ENCODE peak calls at places on chromosomes 3 and 15, in nine cellular contexts. C is fibroblast of the aortic adventitia, L is HFF-Myc, I is A673, H is GM10248, U is cardiac fibroblast, P is endodermal cell, Z is choroid plexus epithelial cell, A is cardiac muscle cell. V is an unnamed sample.

GRCh38 chr3:10008588-10009344 is 17.5 kb upstream of the FANCD2 start:
- DNase-seq in C (peak; percentile 60), L (no peak), I (peak; percentile 80), H (peak; percentile 86), U (peak; percentile 80), P (peak; percentile 96), Z (peak; percentile 83), A (peak; percentile 83), V (peak; percentile 22)

GRCh38 chr3:24303057-24303754 is 191.4 kb downstream of the THRB start:
- DNase-seq in C (no peak), L (no peak), I (no peak), H (no peak), U (no peak), P (no peak), Z (no peak), A (no peak), V (no peak)

GRCh38 chr3:16513141-16514020 is at the start of gene RFTN1:
- DNase-seq in C (peak; percentile 49), L (no peak), I (peak; percentile 39), H (peak; percentile 60), U (peak; percentile 65), P (peak; percentile 77), Z (peak; percentile 66), A (peak; percentile 64), V (no peak)

GRCh38 chr15:57537072-57537471 is 54.6 kb upstream of the MYZAP start:
- DNase-seq in C (peak; percentile 94), L (peak; percentile 75), I (peak; percentile 97), H (no peak), U (peak; percentile 87), P (peak; percentile 85), Z (peak; percentile 39), A (peak; percentile 77), V (peak; percentile 87)

GRCh38 chr15:38696120-38696727 is 131.6 kb upstream of the RASGRP1 start:
- DNase-seq in C (no peak), L (no peak), I (no peak), H (peak; percentile 59), U (no peak), P (no peak), Z (peak; percentile 63), A (peak; percentile 35), V (no peak)

GRCh38 chr3:116836286-116836685 is 126.7 kb downstream of the TUSC7 start:
- DNase-seq in C (no peak), L (no peak), I (peak; percentile 34), H (no peak), U (no peak), P (no peak), Z (peak; percentile 13), A (no peak), V (no peak)

GRCh38 chr3:15368561-15369135 is 36.3 kb upstream of the SH3BP5 start:
- DNase-seq in C (no peak), L (no peak), I (no peak), H (no peak), U (peak; percentile 34), P (no peak), Z (no peak), A (peak; percentile 13), V (no peak)

GRCh38 chr15:38217788-38218609 is 34.6 kb upstream of the SPRED1 start:
- DNase-seq in C (no peak), L (no peak), I (no peak), H (no peak), U (no peak), P (no peak), Z (peak; percentile 50), A (no peak), V (no peak)

GRCh38 chr3:187750513-187751123 is 5.3 kb upstream of the BCL6 start:
- DNase-seq in C (no peak), L (no peak), I (no peak), H (no peak), U (peak; percentile 26), P (no peak), Z (peak; percentile 49), A (peak; percentile 38), V (no peak)

GRCh38 chr3:141686477-141687280 is 51.4 kb upstream of the RNF7 start:
- DNase-seq in C (peak; percentile 70), L (no peak), I (peak; percentile 25), H (no peak), U (peak; percentile 80), P (no peak), Z (peak; percentile 62), A (peak; percentile 75), V (no peak)

GRCh38 chr3:106183762-106184391 is 315.1 kb upstream of the CBLB start:
- DNase-seq in C (peak; percentile 86), L (peak; percentile 14), I (peak; percentile 51), H (no peak), U (peak; percentile 84), P (no peak), Z (peak; percentile 93), A (peak; percentile 87), V (peak; percentile 29)

GRCh38 chr3:38853021-38853420 is 37.0 kb upstream of the SCN10A start:
- DNase-seq in C (peak; percentile 11), L (no peak), I (no peak), H (no peak), U (peak; percentile 51), P (no peak), Z (peak; percentile 52), A (peak; percentile 52), V (no peak)

GRCh38 chr15:52224211-52224610 is 33.0 kb upstream of the GNB5 start:
- DNase-seq in C (no peak), L (no peak), I (no peak), H (no peak), U (no peak), P (no peak), Z (no peak), A (no peak), V (no peak)

GRCh38 chr3:57544181-57545125 is at the start of gene DNAH12:
- DNase-seq in C (peak; percentile 6), L (no peak), I (peak; percentile 4), H (peak; percentile 39), U (peak; percentile 46), P (peak; percentile 99), Z (peak; percentile 58), A (peak; percentile 55), V (no peak)

GRCh38 chr3:57538465-57538864 is 5.7 kb downstream of the DNAH12 start:
- DNase-seq in C (no peak), L (no peak), I (no peak), H (no peak), U (no peak), P (no peak), Z (no peak), A (no peak), V (no peak)
- TF ChIP-seq CTCF in C (no peak), L (no peak), I (no peak), H (no peak), U (no peak), P (no peak), Z (no peak), A (no peak), V (no peak)

DNA sequence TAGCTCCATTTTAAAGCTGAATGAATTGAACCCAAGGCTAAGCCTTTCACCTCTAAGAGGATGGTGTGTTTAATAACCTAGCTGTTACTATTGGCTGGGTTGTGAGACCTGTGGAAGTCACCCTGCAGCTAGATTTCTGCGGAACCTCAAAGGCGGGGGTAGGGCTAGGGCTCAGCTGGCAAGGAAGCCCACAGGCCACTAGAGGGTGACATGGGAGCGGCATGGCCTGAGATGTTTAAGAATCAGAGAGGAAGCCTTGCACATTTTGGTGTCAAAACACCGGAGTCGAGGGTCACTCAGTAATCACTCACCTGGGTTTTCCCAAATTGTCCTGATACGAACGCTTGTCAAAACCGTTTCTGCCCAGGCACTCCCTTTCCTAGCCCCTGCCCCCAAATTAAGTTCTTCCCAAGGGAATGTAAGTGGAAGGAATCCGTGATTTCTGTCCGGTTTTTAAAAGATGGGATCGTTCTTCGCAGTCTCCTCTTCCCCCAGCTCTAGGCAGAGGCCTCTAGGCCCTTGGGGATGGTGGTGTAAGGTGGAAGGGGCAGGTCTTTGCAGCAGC is 3.8 kb upstream of the ACAD9 start:
- DNase-seq in C (no peak), L (no peak), I (peak; percentile 35), H (peak; percentile 49), U (peak; percentile 17), P (peak; percentile 91), Z (peak; percentile 30), A (peak; percentile 25), V (no peak)
- TF ChIP-seq CTCF in C (peak; percentile 19), L (peak; percentile 66), I (peak; percentile 50), H (peak; percentile 45), U (peak; percentile 55), P (peak; percentile 83), Z (peak; percentile 65), A (peak; percentile 48), V (peak; percentile 51)

GRCh38 chr3:157368171-157368570 is 68.5 kb upstream of the PTX3 start:
- DNase-seq in C (no peak), L (no peak), I (no peak), H (no peak), U (no peak), P (peak; percentile 59), Z (no peak), A (no peak), V (no peak)

GRCh38 chr3:157360044-157360443 is 76.6 kb upstream of the PTX3 start:
- DNase-seq in C (peak; percentile 95), L (peak; percentile 56), I (peak; percentile 61), H (no peak), U (peak; percentile 85), P (no peak), Z (peak; percentile 91), A (peak; percentile 89), V (peak; percentile 72)

GRCh38 chr3:157362348-157362747 is 74.3 kb upstream of the PTX3 start:
- DNase-seq in C (no peak), L (no peak), I (no peak), H (no peak), U (no peak), P (no peak), Z (no peak), A (no peak), V (no peak)

GRCh38 chr3:157363393-157363792 is 73.3 kb upstream of the PTX3 start:
- DNase-seq in C (no peak), L (no peak), I (no peak), H (no peak), U (no peak), P (no peak), Z (no peak), A (no peak), V (no peak)
- TF ChIP-seq CTCF in C (no peak), L (no peak), I (no peak), H (no peak), U (no peak), P (no peak), Z (no peak), A (no peak), V (no peak)

GRCh38 chr3:36714343-36714742 is 50.0 kb downstream of the DCLK3 start:
- DNase-seq in C (peak; percentile 44), L (no peak), I (peak; percentile 17), H (no peak), U (peak; percentile 15), P (no peak), Z (peak; percentile 38), A (peak; percentile 35), V (no peak)
- TF ChIP-seq CTCF in C (no peak), L (no peak), I (no peak), H (no peak), U (no peak), P (no peak), Z (peak; percentile 27), A (no peak), V (no peak)

V was measured in AG09319.